ENCODE peak calls at places on chromosomes 6 and 20, in six cellular contexts. U is transverse colon, M is GM12878, Z is tibial nerve, C is SK-N-SH, V is A549. T is an unnamed sample.
A peak's percentile ranks its signal among the peaks of the same experiment; 100 is the strongest.

GRCh38 chr6:24909281-24910216 is 26.2 kb downstream of the RIPOR2 start:
- DNase-seq in U (no peak), M (no peak), Z (no peak), C (no peak), V (no peak), T (no peak)

GRCh38 chr6:169288591-169288990 is 34.9 kb upstream of the THBS2 start:
- DNase-seq in U (no peak), M (no peak), Z (no peak), C (no peak), V (no peak), T (no peak)

GRCh38 chr20:43459022-43459942 is 1.6 kb downstream of the SRSF6 start:
- DNase-seq in U (peak; percentile 23), M (no peak), Z (no peak), C (no peak), V (no peak), T (no peak)

GRCh38 chr20:31430568-31431095 is 9.8 kb upstream of the DEFB123 start:
- DNase-seq in U (no peak), M (no peak), Z (no peak), C (no peak), V (no peak), T (no peak)

GRCh38 chr6:136333824-136334464 is 44.3 kb upstream of the BCLAF1 start:
- DNase-seq in U (no peak), M (no peak), Z (no peak), C (no peak), V (no peak), T (no peak)

GRCh38 chr6:122839477-122839876 is 50.4 kb downstream of the SMPDL3A start:
- DNase-seq in U (peak; percentile 68), M (no peak), Z (peak; percentile 21), C (peak; percentile 62), V (peak; percentile 60), T (peak; percentile 54)

GRCh38 chr20:2984028-2984501 is 59.4 kb upstream of the GNRH2 start:
- DNase-seq in U (no peak), M (peak; percentile 40), Z (no peak), C (no peak), V (no peak), T (no peak)

GRCh38 chr20:58150772-58151171 is 77.7 kb downstream of the ANKRD60 start:
- DNase-seq in U (peak; percentile 63), M (no peak), Z (no peak), C (no peak), V (no peak), T (no peak)

GRCh38 chr6:33407132-33407718 is 3.6 kb upstream of the PHF1 start:
- DNase-seq in U (no peak), M (no peak), Z (no peak), C (no peak), V (no peak), T (no peak)

GRCh38 chr6:99138445-99138844 is 190.7 kb upstream of the FBXL4 start:
- DNase-seq in U (no peak), M (no peak), Z (no peak), C (no peak), V (no peak), T (no peak)

GRCh38 chr6:7512320-7512719 is 29.2 kb upstream of the DSP start:
- DNase-seq in U (no peak), M (no peak), Z (no peak), C (no peak), V (no peak), T (no peak)

GRCh38 chr20:60481051-60481741 is 523.0 kb downstream of the CDH26 start:
- DNase-seq in U (no peak), M (no peak), Z (no peak), C (no peak), V (no peak), T (no peak)

GRCh38 chr6:37251211-37251610 is 6.4 kb upstream of the TBC1D22B start:
- DNase-seq in U (no peak), M (no peak), Z (no peak), C (no peak), V (no peak), T (no peak)

GRCh38 chr6:26231006-26231587 is 133.9 kb upstream of the BTN3A2 start:
- DNase-seq in U (no peak), M (no peak), Z (no peak), C (no peak), V (no peak), T (no peak)
- H3K4me1 ChIP-seq in U (peaks cover 10% of the 10 kb centered on the region), M (peaks cover 5% of the 10 kb centered on the region), Z (peaks cover 24% of the 10 kb centered on the region), C (peaks cover 7% of the 10 kb centered on the region), V (peaks cover 21% of the 10 kb centered on the region), T (peaks cover 4% of the 10 kb centered on the region)

GRCh38 chr6:127342946-127343752 is at the start of gene ECHDC1:
- DNase-seq in U (peak; percentile 62), M (no peak), Z (peak; percentile 23), C (peak; percentile 86), V (peak; percentile 64), T (peak; percentile 72)
- H3K4me3 ChIP-seq in U (peak within 1 kb of the TSS; percentile 73), M (peak within 1 kb of the TSS; percentile 93), Z (peak within 1 kb of the TSS; percentile 62), C (peak within 1 kb of the TSS; percentile 90), V (peak within 1 kb of the TSS; percentile 86), T (peak within 1 kb of the TSS; percentile 49)

GRCh38 chr6:145506554-145506953 is 228.8 kb downstream of the EPM2A start:
- DNase-seq in U (no peak), M (no peak), Z (no peak), C (no peak), V (no peak), T (no peak)
- TF ChIP-seq EP300 in U (no peak), M (no peak), Z (no peak), C (no peak), V (no peak), T (no peak)

DNA sequence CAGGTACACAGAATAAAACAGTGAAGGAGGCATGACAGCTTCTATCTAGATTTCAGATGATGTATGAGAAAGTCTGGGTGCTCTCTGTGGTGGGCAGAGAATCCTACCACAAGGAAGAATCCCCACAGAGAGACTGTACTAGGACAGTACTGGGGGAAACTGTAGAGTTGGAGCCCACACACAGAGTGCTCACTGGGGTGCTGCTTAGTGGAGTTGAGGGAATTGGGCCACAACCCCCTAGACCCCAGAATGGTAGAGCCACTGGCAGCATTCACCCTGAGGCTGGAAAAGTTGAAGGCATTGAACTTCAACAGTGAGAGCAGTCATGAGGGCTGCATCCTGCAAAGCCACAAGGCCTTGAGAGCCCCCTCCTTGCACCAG is 62.2 kb upstream of the TNFRSF21 start:
- DNase-seq in U (no peak), M (no peak), Z (no peak), C (no peak), V (no peak), T (no peak)
- H3K4me1 ChIP-seq in U (no peaks in the 10 kb centered on the region), M (no peaks in the 10 kb centered on the region), Z (no peaks in the 10 kb centered on the region), C (no peaks in the 10 kb centered on the region), V (no peaks in the 10 kb centered on the region), T (no peaks in the 10 kb centered on the region)

GRCh38 chr6:42911171-42912021 is 4.5 kb upstream of the PTCRA start:
- DNase-seq in U (no peak), M (no peak), Z (no peak), C (peak; percentile 32), V (no peak), T (no peak)
- H3K4me3 ChIP-seq in U (no peak overlapping the region), M (no peak overlapping the region), Z (no peak overlapping the region), C (no peak overlapping the region), V (no peak overlapping the region), T (peak overlapping the region; percentile 19)